ENCODE peak calls at places on chromosomes 6 and 20, in four cellular contexts. One of them, this sample, is unnamed.

GRCh38 chr6:26172496-26172958 is 85.3 kb downstream of the HFE start:
- DNase-seq in stimulated activated naive CD4-positive, alpha-beta T cell: peak; percentile 61
- DNase-seq in T-helper 17 cell: no peak
- DNase-seq in amygdala: no peak
- DNase-seq in this sample: peak; percentile 51

GRCh38 chr6:132354517-132355167 is 46.6 kb downstream of the MOXD1 start:
- DNase-seq in T-helper 17 cell: no peak
- DNase-seq in amygdala: no peak
- DNase-seq in stimulated activated naive CD4-positive, alpha-beta T cell: peak; percentile 40
- DNase-seq in this sample: no peak

GRCh38 chr6:160215232-160215631 is 43.4 kb downstream of the SLC22A2 start:
- DNase-seq in T-helper 17 cell: no peak
- DNase-seq in amygdala: no peak
- DNase-seq in stimulated activated naive CD4-positive, alpha-beta T cell: no peak
- DNase-seq in this sample: no peak

GRCh38 chr20:64139200-64140081 is 24.8 kb upstream of the MYT1 start:
- DNase-seq in amygdala: no peak
- DNase-seq in stimulated activated naive CD4-positive, alpha-beta T cell: no peak
- DNase-seq in T-helper 17 cell: no peak
- DNase-seq in this sample: no peak

GRCh38 chr6:144510859-144511258 is 225.7 kb downstream of the UTRN start:
- DNase-seq in stimulated activated naive CD4-positive, alpha-beta T cell: no peak
- DNase-seq in amygdala: no peak
- DNase-seq in T-helper 17 cell: no peak
- DNase-seq in this sample: no peak

GRCh38 chr6:116945809-116946208 is 68.8 kb downstream of the RFX6 start:
- DNase-seq in amygdala: no peak
- DNase-seq in T-helper 17 cell: no peak
- DNase-seq in stimulated activated naive CD4-positive, alpha-beta T cell: no peak
- DNase-seq in this sample: no peak

GRCh38 chr6:22364314-22364713 is 67.5 kb upstream of the PRL start:
- DNase-seq in amygdala: no peak
- DNase-seq in stimulated activated naive CD4-positive, alpha-beta T cell: no peak
- DNase-seq in T-helper 17 cell: no peak
- DNase-seq in this sample: no peak

GRCh38 chr20:43188234-43188653 is 1.5 kb downstream of the PTPRT start:
- DNase-seq in amygdala: no peak
- DNase-seq in stimulated activated naive CD4-positive, alpha-beta T cell: no peak
- DNase-seq in T-helper 17 cell: no peak
- DNase-seq in this sample: no peak

GRCh38 chr6:160357088-160357487 is 8.9 kb downstream of the SLC22A3 start:
- DNase-seq in amygdala: no peak
- DNase-seq in stimulated activated naive CD4-positive, alpha-beta T cell: no peak
- DNase-seq in T-helper 17 cell: no peak
- DNase-seq in this sample: no peak

GRCh38 chr6:81865712-81866111 is 113.2 kb upstream of the TENT5A start:
- DNase-seq in amygdala: no peak
- DNase-seq in T-helper 17 cell: no peak
- DNase-seq in stimulated activated naive CD4-positive, alpha-beta T cell: no peak
- DNase-seq in this sample: no peak

GRCh38 chr20:55830124-55830828 is 175.0 kb downstream of the CBLN4 start:
- DNase-seq in stimulated activated naive CD4-positive, alpha-beta T cell: no peak
- DNase-seq in T-helper 17 cell: no peak
- DNase-seq in amygdala: no peak
- DNase-seq in this sample: no peak

GRCh38 chr6:148082721-148083120 is 259.9 kb upstream of the SASH1 start:
- DNase-seq in T-helper 17 cell: no peak
- DNase-seq in stimulated activated naive CD4-positive, alpha-beta T cell: no peak
- DNase-seq in amygdala: no peak
- DNase-seq in this sample: no peak

GRCh38 chr6:29510746-29511300 is 23.1 kb upstream of the MAS1L start:
- DNase-seq in stimulated activated naive CD4-positive, alpha-beta T cell: no peak
- DNase-seq in T-helper 17 cell: no peak
- DNase-seq in amygdala: no peak
- DNase-seq in this sample: no peak

GRCh38 chr20:3733119-3733995 is 872 bp downstream of the HSPA12B start:
- DNase-seq in stimulated activated naive CD4-positive, alpha-beta T cell: no peak
- DNase-seq in T-helper 17 cell: no peak
- DNase-seq in amygdala: no peak
- DNase-seq in this sample: no peak

GRCh38 chr6:56772737-56773184 is 130.1 kb upstream of the DST start:
- DNase-seq in T-helper 17 cell: no peak
- DNase-seq in amygdala: no peak
- DNase-seq in stimulated activated naive CD4-positive, alpha-beta T cell: no peak
- DNase-seq in this sample: peak; percentile 72

GRCh38 chr6:36697481-36697903 is at the start of gene RAB44:
- DNase-seq in T-helper 17 cell: no peak
- DNase-seq in amygdala: no peak
- DNase-seq in stimulated activated naive CD4-positive, alpha-beta T cell: no peak
- DNase-seq in this sample: no peak